ENCODE peak calls at places on chromosomes 16 and 17, in four cellular contexts. One of them, this sample, is unnamed.

GRCh38 chr16:14289692-14290340 is 218.7 kb downstream of the MRTFB start:
- DNase-seq in psoas muscle: no peak
- DNase-seq in HCT116: peak; percentile 64
- DNase-seq in fibroblast of the conjunctiva: no peak
- DNase-seq in this sample: peak; percentile 17

GRCh38 chr17:3796110-3796821 is 4.7 kb downstream of the ITGAE start:
- DNase-seq in fibroblast of the conjunctiva: no peak
- DNase-seq in psoas muscle: no peak
- DNase-seq in HCT116: no peak
- DNase-seq in this sample: no peak

GRCh38 chr17:6442775-6443174 is 1.5 kb upstream of the PIMREG start:
- DNase-seq in HCT116: no peak
- DNase-seq in psoas muscle: no peak
- DNase-seq in fibroblast of the conjunctiva: no peak
- DNase-seq in this sample: no peak

GRCh38 chr16:71781741-71782140 is 26.9 kb downstream of the AP1G1 start:
- DNase-seq in fibroblast of the conjunctiva: no peak
- DNase-seq in psoas muscle: no peak
- DNase-seq in HCT116: no peak
- DNase-seq in this sample: no peak

GRCh38 chr17:21602176-21602575 is 90.1 kb upstream of the KCNJ18 start:
- DNase-seq in psoas muscle: peak; percentile 23
- DNase-seq in fibroblast of the conjunctiva: no peak
- DNase-seq in HCT116: no peak
- DNase-seq in this sample: no peak

GRCh38 chr16:38941-39892 is 14.2 kb downstream of the POLR3K start:
- DNase-seq in psoas muscle: no peak
- DNase-seq in HCT116: no peak
- DNase-seq in fibroblast of the conjunctiva: no peak
- DNase-seq in this sample: no peak

GRCh38 chr16:9364721-9365693 is 273.6 kb downstream of the HAPSTR1 start:
- DNase-seq in fibroblast of the conjunctiva: no peak
- DNase-seq in HCT116: no peak
- DNase-seq in psoas muscle: peak; percentile 89
- DNase-seq in this sample: peak; percentile 75

GRCh38 chr17:70405492-70406220 is 236.3 kb downstream of the KCNJ2 start:
- DNase-seq in fibroblast of the conjunctiva: peak; percentile 87
- DNase-seq in HCT116: peak; percentile 4
- DNase-seq in psoas muscle: no peak
- DNase-seq in this sample: no peak

GRCh38 chr17:49496183-49496865 is 1.2 kb downstream of the NGFR start:
- DNase-seq in psoas muscle: peak; percentile 90
- DNase-seq in HCT116: no peak
- DNase-seq in fibroblast of the conjunctiva: peak; percentile 10
- DNase-seq in this sample: peak; percentile 84

This sample was measured in right lobe of liver.